ENCODE peak calls at places on chromosomes 16 and 17, in six cellular contexts. B is NCI-H510A treated with DMSO at 0.1 percent for 48 hours; Z is Daoy; U is stimulated activated CD4-positive, alpha-beta T cell treated with anti-CD3 and anti-CD28 coated beads, Interleukin-15, amount 100 ng/mL, for 24 hours; R is myocyte; E is heart left ventricle. T is an unnamed sample.

GRCh38 chr17:39702901-39703893 is 3.3 kb downstream of the ERBB2 start:
- DNase-seq in B (peak), Z (no peak), U (no peak), R (peak), E (peak), T (no peak)

GRCh38 chr16:4372578-4373355 is 1.1 kb downstream of the VASN start:
- DNase-seq in B (peak), Z (peak), U (no peak), R (peak), E (no peak), T (no peak)

GRCh38 chr16:70749681-70750601 is 51.0 kb downstream of the VAC14 start:
- DNase-seq in B (no peak), Z (no peak), U (no peak), R (no peak), E (no peak), T (no peak)

GRCh38 chr17:81277421-81277820 is 17.7 kb downstream of the SLC38A10 start:
- DNase-seq in B (peak), Z (no peak), U (no peak), R (no peak), E (peak), T (no peak)

GRCh38 chr16:11211061-11211976 is 44.7 kb downstream of the SOCS1 start:
- DNase-seq in B (no peak), Z (no peak), U (no peak), R (no peak), E (no peak), T (no peak)

GRCh38 chr16:84497836-84498610 is 6.4 kb downstream of the MEAK7 start:
- DNase-seq in B (no peak), Z (no peak), U (no peak), R (no peak), E (no peak), T (no peak)

GRCh38 chr16:80766798-80767197 is 37.6 kb downstream of the CDYL2 start:
- DNase-seq in B (no peak), Z (no peak), U (no peak), R (no peak), E (no peak), T (no peak)

GRCh38 chr16:87533061-87533460 is 40.2 kb upstream of the ZCCHC14 start:
- DNase-seq in B (no peak), Z (no peak), U (no peak), R (no peak), E (no peak), T (no peak)

GRCh38 chr17:65589321-65589720 is 27.9 kb upstream of the AXIN2 start:
- DNase-seq in B (no peak), Z (no peak), U (no peak), R (no peak), E (no peak), T (no peak)

GRCh38 chr17:17214646-17215436 is 8.7 kb upstream of the PLD6 start:
- DNase-seq in B (no peak), Z (no peak), U (no peak), R (no peak), E (no peak), T (no peak)

GRCh38 chr17:35243459-35244204 is 760 bp downstream of the SLFN5 start:
- DNase-seq in B (no peak), Z (peak), U (peak), R (peak), E (peak), T (no peak)

GRCh38 chr17:48025904-48026502 is 11.6 kb downstream of the COPZ2 start:
- DNase-seq in B (no peak), Z (peak), U (no peak), R (peak), E (no peak), T (no peak)

GRCh38 chr16:3580686-3581085 is 3.5 kb upstream of the NLRC3 start:
- DNase-seq in B (no peak), Z (no peak), U (no peak), R (no peak), E (no peak), T (no peak)

GRCh38 chr16:80006175-80006895 is 405.8 kb upstream of the MAF start:
- DNase-seq in B (no peak), Z (peak), U (no peak), R (peak), E (peak), T (no peak)

GRCh38 chr17:7019839-7020519 is 2.9 kb upstream of the BCL6B start:
- DNase-seq in B (no peak), Z (peak), U (no peak), R (peak), E (peak), T (no peak)

GRCh38 chr17:42227849-42228696 is 33.8 kb upstream of the GHDC start:
- DNase-seq in B (no peak), Z (no peak), U (no peak), R (peak), E (no peak), T (no peak)

GRCh38 chr17:80864751-80865150 is 126.9 kb upstream of the CHMP6 start:
- DNase-seq in B (no peak), Z (no peak), U (no peak), R (no peak), E (no peak), T (no peak)

GRCh38 chr16:6977906-6978305 is 354.7 kb upstream of the RBFOX1 start:
- DNase-seq in B (no peak), Z (no peak), U (no peak), R (no peak), E (no peak), T (no peak)

GRCh38 chr17:309361-309888 is 43.2 kb downstream of the RPH3AL start:
- DNase-seq in B (no peak), Z (peak), U (peak), R (peak), E (peak), T (no peak)

GRCh38 chr17:28173071-28173561 is 130.6 kb downstream of the NLK start:
- DNase-seq in B (peak), Z (no peak), U (no peak), R (no peak), E (no peak), T (no peak)

GRCh38 chr17:38898812-38899348 is 26.5 kb upstream of the LASP1NB start:
- DNase-seq in B (no peak), Z (peak), U (peak), R (peak), E (peak), T (no peak)

GRCh38 chr16:835373-835772 is 34.8 kb upstream of the GNG13 start:
- DNase-seq in B (no peak), Z (no peak), U (no peak), R (no peak), E (no peak), T (no peak)

GRCh38 chr16:89009343-89010209 is 32.6 kb upstream of the CBFA2T3 start:
- DNase-seq in B (no peak), Z (no peak), U (peak), R (peak), E (no peak), T (no peak)

GRCh38 chr17:82536220-82537201 is 17.0 kb downstream of the FOXK2 start:
- DNase-seq in B (no peak), Z (peak), U (no peak), R (peak), E (peak), T (no peak)

GRCh38 chr16:4769306-4769638 is 2.3 kb upstream of the ZNF500 start:
- DNase-seq in B (no peak), Z (no peak), U (no peak), R (no peak), E (no peak), T (no peak)